ENCODE peak calls at places on chromosomes 1 and 21, in five cellular contexts. U is A549, Z is K562, V is GM12878, W is HepG2. L is an unnamed sample.

GRCh38 chr1:24868016-24868875 is 61.8 kb downstream of the RUNX3 start:
- DNase-seq in U (no peak), Z (no peak), V (no peak), W (no peak), L (no peak)

GRCh38 chr1:222709700-222710153 is 2.6 kb downstream of the AIDA start:
- DNase-seq in U (no peak), Z (peak), V (no peak), W (no peak), L (no peak)

GRCh38 chr1:12177999-12178441 is 11.2 kb downstream of the TNFRSF1B start:
- DNase-seq in U (no peak), Z (no peak), V (no peak), W (no peak), L (no peak)

GRCh38 chr1:246284021-246284420 is 223.1 kb downstream of the SMYD3 start:
- DNase-seq in U (no peak), Z (no peak), V (no peak), W (no peak), L (no peak)

GRCh38 chr1:100391675-100392074 is 39.4 kb downstream of the CDC14A start:
- DNase-seq in U (no peak), Z (no peak), V (no peak), W (no peak), L (no peak)

GRCh38 chr21:36463991-36464390 is 15.9 kb downstream of the CLDN14 start:
- DNase-seq in U (no peak), Z (no peak), V (no peak), W (no peak), L (no peak)

GRCh38 chr21:29125199-29125598 is 5.2 kb upstream of the MAP3K7CL start:
- DNase-seq in U (no peak), Z (no peak), V (peak), W (no peak), L (no peak)

GRCh38 chr1:85563139-85563538 is 17.4 kb upstream of the CCN1 start:
- DNase-seq in U (no peak), Z (no peak), V (no peak), W (no peak), L (no peak)

GRCh38 chr1:36438715-36439114 is 11.5 kb downstream of the OSCP1 start:
- DNase-seq in U (no peak), Z (no peak), V (no peak), W (no peak), L (no peak)

GRCh38 chr1:27885114-27885528 is 12.8 kb downstream of the THEMIS2 start:
- DNase-seq in U (no peak), Z (no peak), V (no peak), W (no peak), L (no peak)

GRCh38 chr1:181131255-181131901 is 42.9 kb downstream of the IER5 start:
- DNase-seq in U (no peak), Z (peak), V (no peak), W (no peak), L (no peak)

GRCh38 chr1:201708085-201708512 is 120.9 kb upstream of the IPO9 start:
- DNase-seq in U (no peak), Z (no peak), V (no peak), W (no peak), L (no peak)

GRCh38 chr1:47438321-47439150 is 692 bp downstream of the FOXD2 start:
- DNase-seq in U (no peak), Z (no peak), V (no peak), W (no peak), L (no peak)

GRCh38 chr1:103513720-103514119 is 11.8 kb upstream of the RNPC3 start:
- DNase-seq in U (no peak), Z (no peak), V (no peak), W (no peak), L (no peak)

GRCh38 chr1:56547977-56548376 is 31.4 kb downstream of the PLPP3 start:
- DNase-seq in U (no peak), Z (no peak), V (no peak), W (peak), L (no peak)

GRCh38 chr1:27574871-27575831 is 28.8 kb downstream of the AHDC1 start:
- DNase-seq in U (peak), Z (peak), V (no peak), W (no peak), L (peak)

GRCh38 chr1:115463347-115463746 is 125.3 kb upstream of the NGF start:
- DNase-seq in U (no peak), Z (no peak), V (no peak), W (no peak), L (no peak)

GRCh38 chr1:3075666-3076387 is 6.8 kb downstream of the PRDM16 start:
- DNase-seq in U (no peak), Z (no peak), V (no peak), W (no peak), L (no peak)

GRCh38 chr1:205809942-205810345 is 3.1 kb downstream of the SLC41A1 start:
- DNase-seq in U (no peak), Z (no peak), V (no peak), W (no peak), L (no peak)

GRCh38 chr1:165224504-165224903 is 132.0 kb downstream of the LMX1A start:
- DNase-seq in U (no peak), Z (no peak), V (no peak), W (no peak), L (no peak)

GRCh38 chr21:37787456-37787855 is 128.8 kb downstream of the KCNJ6 start:
- DNase-seq in U (peak), Z (no peak), V (no peak), W (no peak), L (no peak)

GRCh38 chr21:33403128-33403785 is at the start of gene IFNGR2:
- DNase-seq in U (no peak), Z (peak), V (no peak), W (no peak), L (peak)

GRCh38 chr1:22739648-22740385 is 29.2 kb downstream of the EPHB2 start:
- DNase-seq in U (peak), Z (peak), V (no peak), W (no peak), L (no peak)

GRCh38 chr1:211735208-211736170 is 60.1 kb upstream of the NEK2 start:
- DNase-seq in U (peak), Z (peak), V (no peak), W (peak), L (no peak)

GRCh38 chr21:46227811-46228344 is 696 bp downstream of the LSS start:
- DNase-seq in U (no peak), Z (peak), V (no peak), W (no peak), L (no peak)

GRCh38 chr1:91120915-91121314 is 99.1 kb upstream of the ZNF644 start:
- DNase-seq in U (no peak), Z (no peak), V (no peak), W (no peak), L (no peak)

GRCh38 chr1:65449214-65449823 is 28.9 kb downstream of the LEPR start:
- DNase-seq in U (no peak), Z (no peak), V (no peak), W (no peak), L (peak)

GRCh38 chr1:207890136-207890738 is 20.7 kb downstream of the CD34 start:
- DNase-seq in U (no peak), Z (no peak), V (no peak), W (no peak), L (no peak)

GRCh38 chr1:21931171-21932093 is 5.7 kb downstream of the HSPG2 start:
- DNase-seq in U (peak), Z (no peak), V (no peak), W (peak), L (no peak)

GRCh38 chr1:182149411-182149965 is 88.0 kb upstream of the ZNF648 start:
- DNase-seq in U (no peak), Z (peak), V (no peak), W (no peak), L (no peak)

GRCh38 chr1:67614511-67614934 is 70.5 kb upstream of the GADD45A start:
- DNase-seq in U (peak), Z (no peak), V (no peak), W (no peak), L (no peak)

GRCh38 chr1:236172041-236172579 is 29.8 kb downstream of the GPR137B start:
- DNase-seq in U (no peak), Z (no peak), V (no peak), W (no peak), L (no peak)

GRCh38 chr1:221884821-221885220 is 142.9 kb upstream of the DUSP10 start:
- DNase-seq in U (no peak), Z (peak), V (no peak), W (no peak), L (no peak)

GRCh38 chr1:41920658-41921057 is 1.9 kb upstream of the HIVEP3 start:
- DNase-seq in U (no peak), Z (no peak), V (no peak), W (no peak), L (no peak)

GRCh38 chr1:109275706-109276345 is 7.1 kb downstream of the PSRC1 start:
- DNase-seq in U (no peak), Z (peak), V (no peak), W (peak), L (no peak)

GRCh38 chr1:150165622-150166612 is 16.2 kb downstream of the PLEKHO1 start:
- DNase-seq in U (peak), Z (peak), V (no peak), W (peak), L (peak)

GRCh38 chr1:44405041-44405803 is at the start of gene RNF220:
- DNase-seq in U (peak), Z (peak), V (no peak), W (peak), L (peak)

GRCh38 chr1:44408181-44409018 is 3.3 kb downstream of the RNF220 start:
- DNase-seq in U (no peak), Z (no peak), V (no peak), W (peak), L (peak)

GRCh38 chr1:44405804-44406743 is 1.0 kb downstream of the RNF220 start:
- DNase-seq in U (peak), Z (no peak), V (no peak), W (peak), L (peak)

GRCh38 chr1:44407430-44408180 is 2.5 kb downstream of the RNF220 start:
- DNase-seq in U (no peak), Z (no peak), V (no peak), W (no peak), L (peak)

DNA sequence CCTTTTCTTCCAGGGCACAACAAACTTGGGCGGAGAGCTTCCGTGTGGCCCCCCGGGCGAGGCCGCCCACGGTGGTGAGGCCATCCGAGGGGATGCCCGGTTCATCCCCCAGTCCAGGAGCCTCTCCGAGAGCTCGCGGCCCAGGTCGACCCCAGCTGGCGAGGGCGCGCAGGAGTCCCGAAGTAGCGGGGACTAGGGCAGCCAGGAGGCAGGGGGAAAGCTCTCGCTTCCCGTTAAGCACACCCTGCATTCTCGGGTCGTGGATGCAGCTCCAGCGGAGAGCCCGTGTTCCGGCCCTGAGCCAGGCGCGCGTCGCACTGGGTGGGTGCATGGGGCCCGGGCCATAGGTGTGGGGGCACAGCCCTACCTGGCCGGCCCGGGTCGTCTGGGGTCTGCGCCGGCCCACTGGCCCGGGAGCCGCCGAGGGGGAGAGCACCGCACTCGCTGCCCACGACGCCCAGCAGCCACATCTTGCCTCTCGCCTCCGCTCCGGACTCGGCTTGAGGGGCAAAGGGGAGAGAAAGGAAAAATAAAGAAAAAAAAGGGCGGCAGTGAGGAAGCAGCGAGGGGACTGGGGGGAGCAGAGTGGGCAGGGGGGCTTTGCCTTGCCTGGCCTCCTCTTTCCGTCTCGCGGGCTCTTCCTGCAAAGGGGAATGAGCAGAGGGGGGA is 1.8 kb downstream of the RNF220 start:
- DNase-seq in U (no peak), Z (no peak), V (no peak), W (no peak), L (peak)
- TF ChIP-seq USF2 in U (no peak), Z (no peak), V (no peak), W (no peak), L (no peak)

GRCh38 chr1:119674835-119675289 is 26.8 kb upstream of the ZNF697 start:
- DNase-seq in U (no peak), Z (peak), V (no peak), W (peak), L (no peak)

GRCh38 chr1:119673171-119673940 is 25.3 kb upstream of the ZNF697 start:
- DNase-seq in U (no peak), Z (no peak), V (no peak), W (peak), L (no peak)

GRCh38 chr1:119675349-119676343 is 27.6 kb upstream of the ZNF697 start:
- DNase-seq in U (peak), Z (peak), V (peak), W (peak), L (peak)

GRCh38 chr1:119676571-119677206 is 28.6 kb upstream of the ZNF697 start:
- DNase-seq in U (no peak), Z (no peak), V (no peak), W (no peak), L (no peak)

DNA sequence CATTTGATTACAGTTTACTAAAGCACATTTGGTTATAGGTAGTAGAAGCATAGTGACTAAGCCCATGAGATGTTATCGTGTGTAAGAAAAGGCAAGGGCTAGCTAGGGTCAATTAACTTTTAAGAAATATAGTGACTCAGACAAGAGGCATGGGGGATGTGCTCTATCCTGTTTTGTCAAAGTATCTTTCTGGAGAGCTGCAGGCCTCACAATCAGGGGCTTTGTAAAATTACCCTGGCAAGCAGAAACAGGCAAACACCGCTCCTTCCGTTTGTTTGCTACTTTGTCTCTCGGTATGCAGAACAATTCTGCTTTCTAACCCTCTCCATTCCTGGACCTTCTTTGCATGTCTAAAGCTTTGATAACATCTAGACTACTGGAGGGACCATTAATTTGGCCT is 26.0 kb upstream of the ZNF697 start:
- DNase-seq in U (no peak), Z (no peak), V (no peak), W (peak), L (no peak)
- TF ChIP-seq ESRRA in U (no peak), Z (no peak), V (no peak), W (no peak), L (no peak)

DNA sequence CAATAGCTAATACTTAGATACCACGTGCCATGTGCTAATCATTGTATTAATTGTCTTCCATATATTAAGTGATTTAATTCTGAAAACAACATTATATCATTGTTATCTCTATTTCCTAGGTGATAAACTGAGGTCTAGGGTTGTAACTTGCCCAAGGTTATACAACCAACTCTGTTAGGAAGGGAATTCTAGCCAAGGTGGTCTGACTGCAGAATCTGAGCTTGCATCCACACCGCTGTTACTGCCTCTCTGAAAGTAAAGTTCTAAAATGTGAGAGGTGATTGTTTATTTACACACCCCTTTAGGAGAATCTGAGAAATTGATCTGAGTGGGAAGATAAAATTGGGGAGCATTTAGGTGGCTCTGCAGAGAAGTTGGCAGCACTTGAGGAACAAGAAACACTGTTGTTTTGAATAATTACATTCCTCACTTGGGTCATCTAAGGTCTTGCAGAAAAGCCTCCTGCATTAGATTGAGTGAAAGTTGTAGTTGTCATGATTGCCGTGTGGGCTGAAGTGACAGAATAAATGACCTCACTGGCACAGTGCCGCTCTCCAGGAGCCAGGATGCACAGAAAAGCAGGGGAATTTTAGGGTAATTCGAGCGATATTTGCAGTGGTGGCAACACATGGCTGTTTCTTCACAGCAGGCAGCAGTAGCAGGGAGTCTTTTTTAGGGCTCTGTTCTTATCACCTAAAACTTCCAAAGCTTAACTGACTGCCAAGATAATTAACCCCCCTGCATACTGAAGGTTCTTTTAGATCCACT is 121.7 kb downstream of the ADGRL4 start:
- DNase-seq in U (no peak), Z (no peak), V (no peak), W (no peak), L (no peak)
- TF ChIP-seq USF2 in U (no peak), Z (no peak), V (no peak), W (no peak), L (no peak)

DNA sequence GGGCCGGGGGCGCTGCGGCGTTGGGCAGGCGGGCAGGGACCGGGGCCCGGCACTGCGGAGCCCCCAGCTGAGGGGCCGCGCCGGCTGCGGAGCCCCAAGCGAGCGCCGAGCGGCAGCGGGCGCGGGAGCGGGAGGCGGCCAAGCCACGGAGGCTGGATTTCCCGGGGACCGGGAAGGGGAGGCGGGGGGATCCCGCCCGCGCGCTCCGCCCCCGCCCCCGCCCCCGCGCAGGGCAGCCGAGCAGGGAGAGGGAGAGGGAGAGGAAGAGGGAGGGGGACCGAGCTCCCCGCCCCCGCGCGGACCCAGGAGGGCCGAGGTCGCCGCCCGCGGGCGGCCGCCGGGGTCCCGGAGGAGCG is at the start of gene DLGAP3:
- DNase-seq in U (no peak), Z (peak), V (no peak), W (no peak), L (peak)
- TF ChIP-seq ESRRA in U (no peak), Z (no peak), V (no peak), W (no peak), L (no peak)

L was measured in WTC11.